ENCODE peak calls at places on chromosomes 12 and 14, in ten cellular contexts. One of them, this sample, is unnamed.

GRCh38 chr12:116601933-116602809 is 43.0 kb downstream of the MAP1LC3B2 start:
- DNase-seq in astrocyte of the spinal cord: no peak
- DNase-seq in lower leg skin: no peak
- DNase-seq in bronchial epithelial cell: no peak
- DNase-seq in CD8-positive, alpha-beta memory T cell: no peak
- DNase-seq in A549: no peak
- DNase-seq in kidney epithelial cell: no peak
- DNase-seq in BJ: no peak
- DNase-seq in NT2/D1: no peak
- DNase-seq in AG10803: no peak
- DNase-seq in this sample: no peak

GRCh38 chr12:1434296-1434955 is 160.0 kb downstream of the FBXL14 start:
- DNase-seq in astrocyte of the spinal cord: no peak
- DNase-seq in lower leg skin: no peak
- DNase-seq in bronchial epithelial cell: peak
- DNase-seq in CD8-positive, alpha-beta memory T cell: no peak
- DNase-seq in A549: no peak
- DNase-seq in kidney epithelial cell: no peak
- DNase-seq in BJ: no peak
- DNase-seq in NT2/D1: no peak
- DNase-seq in AG10803: no peak
- DNase-seq in this sample: no peak

GRCh38 chr12:9227953-9228352 is 19.8 kb upstream of the PZP start:
- DNase-seq in astrocyte of the spinal cord: no peak
- DNase-seq in lower leg skin: no peak
- DNase-seq in bronchial epithelial cell: peak
- DNase-seq in CD8-positive, alpha-beta memory T cell: no peak
- DNase-seq in A549: no peak
- DNase-seq in kidney epithelial cell: no peak
- DNase-seq in BJ: no peak
- DNase-seq in NT2/D1: no peak
- DNase-seq in AG10803: no peak
- DNase-seq in this sample: no peak

GRCh38 chr12:49200882-49201594 is 12.2 kb upstream of the TUBA1A start:
- DNase-seq in astrocyte of the spinal cord: peak
- DNase-seq in lower leg skin: no peak
- DNase-seq in bronchial epithelial cell: peak
- DNase-seq in CD8-positive, alpha-beta memory T cell: no peak
- DNase-seq in A549: peak
- DNase-seq in kidney epithelial cell: peak
- DNase-seq in BJ: peak
- DNase-seq in NT2/D1: no peak
- DNase-seq in AG10803: peak
- DNase-seq in this sample: no peak

GRCh38 chr12:100359822-100360221 is 2.9 kb downstream of the SLC17A8 start:
- DNase-seq in astrocyte of the spinal cord: no peak
- DNase-seq in lower leg skin: no peak
- DNase-seq in bronchial epithelial cell: peak
- DNase-seq in CD8-positive, alpha-beta memory T cell: no peak
- DNase-seq in A549: no peak
- DNase-seq in kidney epithelial cell: peak
- DNase-seq in BJ: no peak
- DNase-seq in NT2/D1: no peak
- DNase-seq in AG10803: peak
- DNase-seq in this sample: no peak

GRCh38 chr14:104322531-104323466 is 184.4 kb downstream of the KIF26A start:
- DNase-seq in astrocyte of the spinal cord: no peak
- DNase-seq in lower leg skin: no peak
- DNase-seq in bronchial epithelial cell: no peak
- DNase-seq in CD8-positive, alpha-beta memory T cell: no peak
- DNase-seq in A549: no peak
- DNase-seq in kidney epithelial cell: no peak
- DNase-seq in BJ: no peak
- DNase-seq in NT2/D1: no peak
- DNase-seq in AG10803: no peak
- DNase-seq in this sample: peak

GRCh38 chr12:1115471-1116242 is 124.6 kb downstream of the ERC1 start:
- DNase-seq in astrocyte of the spinal cord: peak
- DNase-seq in lower leg skin: no peak
- DNase-seq in bronchial epithelial cell: peak
- DNase-seq in CD8-positive, alpha-beta memory T cell: no peak
- DNase-seq in A549: no peak
- DNase-seq in kidney epithelial cell: no peak
- DNase-seq in BJ: peak
- DNase-seq in NT2/D1: no peak
- DNase-seq in AG10803: peak
- DNase-seq in this sample: no peak

GRCh38 chr14:24630872-24631477 is 3.0 kb downstream of the GZMB start:
- DNase-seq in astrocyte of the spinal cord: no peak
- DNase-seq in lower leg skin: no peak
- DNase-seq in bronchial epithelial cell: peak
- DNase-seq in CD8-positive, alpha-beta memory T cell: no peak
- DNase-seq in A549: no peak
- DNase-seq in kidney epithelial cell: no peak
- DNase-seq in BJ: no peak
- DNase-seq in NT2/D1: no peak
- DNase-seq in AG10803: peak
- DNase-seq in this sample: no peak

GRCh38 chr12:10750385-10750727 is 27.2 kb upstream of the YBX3 start:
- DNase-seq in astrocyte of the spinal cord: no peak
- DNase-seq in lower leg skin: no peak
- DNase-seq in bronchial epithelial cell: no peak
- DNase-seq in CD8-positive, alpha-beta memory T cell: no peak
- DNase-seq in A549: no peak
- DNase-seq in kidney epithelial cell: no peak
- DNase-seq in BJ: no peak
- DNase-seq in NT2/D1: no peak
- DNase-seq in AG10803: no peak
- DNase-seq in this sample: no peak

GRCh38 chr12:10747730-10748129 is 24.6 kb upstream of the YBX3 start:
- DNase-seq in astrocyte of the spinal cord: no peak
- DNase-seq in lower leg skin: no peak
- DNase-seq in bronchial epithelial cell: no peak
- DNase-seq in CD8-positive, alpha-beta memory T cell: no peak
- DNase-seq in A549: no peak
- DNase-seq in kidney epithelial cell: no peak
- DNase-seq in BJ: no peak
- DNase-seq in NT2/D1: no peak
- DNase-seq in AG10803: no peak
- DNase-seq in this sample: no peak

GRCh38 chr12:10753066-10753465 is 29.9 kb upstream of the YBX3 start:
- DNase-seq in astrocyte of the spinal cord: peak
- DNase-seq in lower leg skin: no peak
- DNase-seq in bronchial epithelial cell: peak
- DNase-seq in CD8-positive, alpha-beta memory T cell: no peak
- DNase-seq in A549: no peak
- DNase-seq in kidney epithelial cell: peak
- DNase-seq in BJ: peak
- DNase-seq in NT2/D1: no peak
- DNase-seq in AG10803: peak
- DNase-seq in this sample: no peak

GRCh38 chr12:10749700-10750384 is 26.7 kb upstream of the YBX3 start:
- DNase-seq in astrocyte of the spinal cord: peak
- DNase-seq in lower leg skin: peak
- DNase-seq in bronchial epithelial cell: peak
- DNase-seq in CD8-positive, alpha-beta memory T cell: peak
- DNase-seq in A549: peak
- DNase-seq in kidney epithelial cell: peak
- DNase-seq in BJ: peak
- DNase-seq in NT2/D1: peak
- DNase-seq in AG10803: peak
- DNase-seq in this sample: peak
- H3K4me3 ChIP-seq in astrocyte of the spinal cord: peak
- H3K4me3 ChIP-seq in lower leg skin: no peak
- H3K4me3 ChIP-seq in bronchial epithelial cell: no peak
- H3K4me3 ChIP-seq in CD8-positive, alpha-beta memory T cell: peak
- H3K4me3 ChIP-seq in A549: peak
- H3K4me3 ChIP-seq in kidney epithelial cell: peak
- H3K4me3 ChIP-seq in BJ: peak
- H3K4me3 ChIP-seq in NT2/D1: peak
- H3K4me3 ChIP-seq in AG10803: peak
- H3K4me3 ChIP-seq in this sample: peak

GRCh38 chr12:52790427-52791270 is 5.3 kb downstream of the KRT3 start:
- DNase-seq in astrocyte of the spinal cord: no peak
- DNase-seq in lower leg skin: no peak
- DNase-seq in bronchial epithelial cell: no peak
- DNase-seq in CD8-positive, alpha-beta memory T cell: no peak
- DNase-seq in A549: no peak
- DNase-seq in kidney epithelial cell: no peak
- DNase-seq in BJ: no peak
- DNase-seq in NT2/D1: no peak
- DNase-seq in AG10803: no peak
- DNase-seq in this sample: no peak

GRCh38 chr12:52788876-52789636 is 6.9 kb downstream of the KRT3 start:
- DNase-seq in astrocyte of the spinal cord: no peak
- DNase-seq in lower leg skin: no peak
- DNase-seq in bronchial epithelial cell: no peak
- DNase-seq in CD8-positive, alpha-beta memory T cell: no peak
- DNase-seq in A549: no peak
- DNase-seq in kidney epithelial cell: no peak
- DNase-seq in BJ: no peak
- DNase-seq in NT2/D1: no peak
- DNase-seq in AG10803: no peak
- DNase-seq in this sample: no peak

GRCh38 chr12:52791271-52792184 is 4.4 kb downstream of the KRT3 start:
- DNase-seq in astrocyte of the spinal cord: no peak
- DNase-seq in lower leg skin: no peak
- DNase-seq in bronchial epithelial cell: no peak
- DNase-seq in CD8-positive, alpha-beta memory T cell: no peak
- DNase-seq in A549: no peak
- DNase-seq in kidney epithelial cell: no peak
- DNase-seq in BJ: no peak
- DNase-seq in NT2/D1: no peak
- DNase-seq in AG10803: peak
- DNase-seq in this sample: no peak

GRCh38 chr12:52788111-52788875 is 7.6 kb downstream of the KRT3 start:
- DNase-seq in astrocyte of the spinal cord: no peak
- DNase-seq in lower leg skin: no peak
- DNase-seq in bronchial epithelial cell: no peak
- DNase-seq in CD8-positive, alpha-beta memory T cell: no peak
- DNase-seq in A549: no peak
- DNase-seq in kidney epithelial cell: no peak
- DNase-seq in BJ: no peak
- DNase-seq in NT2/D1: no peak
- DNase-seq in AG10803: no peak
- DNase-seq in this sample: no peak

DNA sequence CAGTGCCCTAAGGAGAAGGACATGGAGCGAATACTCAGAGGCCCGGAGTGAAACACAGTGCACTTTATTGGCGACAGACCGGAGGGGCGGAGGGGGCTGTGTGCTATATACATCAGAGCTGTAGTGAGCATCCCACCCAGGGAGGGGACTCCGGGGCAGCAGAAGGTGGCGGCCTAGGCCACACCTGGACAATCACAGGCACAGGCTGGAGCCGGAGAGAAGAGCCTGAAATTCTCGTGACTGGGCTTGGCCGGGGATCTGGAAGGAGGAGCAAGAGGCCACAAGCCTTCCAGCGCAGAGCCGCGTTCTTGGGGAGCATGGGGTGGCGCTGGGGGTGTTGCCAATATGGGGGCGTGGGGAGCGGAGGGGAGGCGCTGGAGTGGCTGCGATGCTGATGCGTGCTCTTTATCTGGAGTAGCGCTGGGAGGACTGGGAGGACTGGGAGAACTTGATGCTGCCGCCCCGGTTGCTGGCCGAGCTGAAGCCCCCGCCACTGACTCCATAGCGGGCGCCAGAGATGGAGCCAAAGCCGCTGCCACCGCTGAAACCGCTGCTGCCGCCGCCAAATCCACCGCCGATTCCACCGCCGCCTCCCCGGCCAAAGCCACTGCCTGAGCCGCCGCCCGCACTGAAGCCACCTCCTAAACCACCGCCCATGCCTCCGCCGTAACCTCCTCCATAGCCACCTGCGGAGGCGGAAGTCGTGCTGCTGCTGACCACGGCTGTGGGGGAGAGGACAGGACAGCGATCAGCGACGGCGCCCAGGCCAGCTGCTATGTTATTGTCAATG is 6.1 kb downstream of the KRT3 start:
- DNase-seq in astrocyte of the spinal cord: no peak
- DNase-seq in lower leg skin: no peak
- DNase-seq in bronchial epithelial cell: no peak
- DNase-seq in CD8-positive, alpha-beta memory T cell: no peak
- DNase-seq in A549: no peak
- DNase-seq in kidney epithelial cell: no peak
- DNase-seq in BJ: no peak
- DNase-seq in NT2/D1: no peak
- DNase-seq in AG10803: no peak
- DNase-seq in this sample: no peak
- H3K4me3 ChIP-seq in astrocyte of the spinal cord: no peak
- H3K4me3 ChIP-seq in lower leg skin: no peak
- H3K4me3 ChIP-seq in bronchial epithelial cell: no peak
- H3K4me3 ChIP-seq in CD8-positive, alpha-beta memory T cell: no peak
- H3K4me3 ChIP-seq in A549: no peak
- H3K4me3 ChIP-seq in kidney epithelial cell: peak
- H3K4me3 ChIP-seq in BJ: no peak
- H3K4me3 ChIP-seq in NT2/D1: no peak
- H3K4me3 ChIP-seq in AG10803: no peak
- H3K4me3 ChIP-seq in this sample: peak

GRCh38 chr14:75279739-75280447 is 1.3 kb downstream of the FOS start:
- DNase-seq in astrocyte of the spinal cord: peak
- DNase-seq in lower leg skin: no peak
- DNase-seq in bronchial epithelial cell: no peak
- DNase-seq in CD8-positive, alpha-beta memory T cell: peak
- DNase-seq in A549: no peak
- DNase-seq in kidney epithelial cell: no peak
- DNase-seq in BJ: no peak
- DNase-seq in NT2/D1: no peak
- DNase-seq in AG10803: peak
- DNase-seq in this sample: peak

GRCh38 chr14:75281691-75282000 is 3.0 kb downstream of the FOS start:
- DNase-seq in astrocyte of the spinal cord: no peak
- DNase-seq in lower leg skin: no peak
- DNase-seq in bronchial epithelial cell: peak
- DNase-seq in CD8-positive, alpha-beta memory T cell: no peak
- DNase-seq in A549: no peak
- DNase-seq in kidney epithelial cell: no peak
- DNase-seq in BJ: no peak
- DNase-seq in NT2/D1: no peak
- DNase-seq in AG10803: no peak
- DNase-seq in this sample: no peak

GRCh38 chr14:75280448-75280830 is 1.8 kb downstream of the FOS start:
- DNase-seq in astrocyte of the spinal cord: no peak
- DNase-seq in lower leg skin: no peak
- DNase-seq in bronchial epithelial cell: no peak
- DNase-seq in CD8-positive, alpha-beta memory T cell: no peak
- DNase-seq in A549: no peak
- DNase-seq in kidney epithelial cell: no peak
- DNase-seq in BJ: no peak
- DNase-seq in NT2/D1: no peak
- DNase-seq in AG10803: no peak
- DNase-seq in this sample: peak

GRCh38 chr14:75282166-75282547 is 3.5 kb downstream of the FOS start:
- DNase-seq in astrocyte of the spinal cord: peak
- DNase-seq in lower leg skin: no peak
- DNase-seq in bronchial epithelial cell: peak
- DNase-seq in CD8-positive, alpha-beta memory T cell: peak
- DNase-seq in A549: no peak
- DNase-seq in kidney epithelial cell: no peak
- DNase-seq in BJ: no peak
- DNase-seq in NT2/D1: no peak
- DNase-seq in AG10803: peak
- DNase-seq in this sample: no peak

DNA sequence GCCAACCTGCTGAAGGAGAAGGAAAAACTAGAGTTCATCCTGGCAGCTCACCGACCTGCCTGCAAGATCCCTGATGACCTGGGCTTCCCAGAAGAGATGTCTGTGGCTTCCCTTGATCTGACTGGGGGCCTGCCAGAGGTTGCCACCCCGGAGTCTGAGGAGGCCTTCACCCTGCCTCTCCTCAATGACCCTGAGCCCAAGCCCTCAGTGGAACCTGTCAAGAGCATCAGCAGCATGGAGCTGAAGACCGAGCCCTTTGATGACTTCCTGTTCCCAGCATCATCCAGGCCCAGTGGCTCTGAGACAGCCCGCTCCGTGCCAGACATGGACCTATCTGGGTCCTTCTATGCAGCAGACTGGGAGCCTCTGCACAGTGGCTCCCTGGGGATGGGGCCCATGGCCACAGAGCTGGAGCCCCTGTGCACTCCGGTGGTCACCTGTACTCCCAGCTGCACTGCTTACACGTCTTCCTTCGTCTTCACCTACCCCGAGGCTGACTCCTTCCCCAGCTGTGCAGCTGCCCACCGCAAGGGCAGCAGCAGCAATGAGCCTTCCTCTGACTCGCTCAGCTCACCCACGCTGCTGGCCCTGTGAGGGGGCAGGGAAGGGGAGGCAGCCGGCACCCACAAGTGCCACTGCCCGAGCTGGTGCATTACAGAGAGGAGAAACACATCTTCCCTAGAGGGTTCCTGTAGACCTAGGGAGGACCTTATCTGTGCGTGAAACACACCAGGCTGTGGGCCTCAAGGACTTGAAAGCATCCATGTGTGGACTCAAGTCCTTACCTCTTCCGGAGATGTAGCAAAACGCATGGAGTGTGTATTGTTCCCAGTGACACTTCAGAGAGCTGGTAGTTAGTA is 2.4 kb downstream of the FOS start:
- DNase-seq in astrocyte of the spinal cord: peak
- DNase-seq in lower leg skin: no peak
- DNase-seq in bronchial epithelial cell: no peak
- DNase-seq in CD8-positive, alpha-beta memory T cell: peak
- DNase-seq in A549: no peak
- DNase-seq in kidney epithelial cell: no peak
- DNase-seq in BJ: no peak
- DNase-seq in NT2/D1: no peak
- DNase-seq in AG10803: peak
- DNase-seq in this sample: peak
- H3K4me3 ChIP-seq in astrocyte of the spinal cord: no peak
- H3K4me3 ChIP-seq in lower leg skin: peak
- H3K4me3 ChIP-seq in bronchial epithelial cell: peak
- H3K4me3 ChIP-seq in CD8-positive, alpha-beta memory T cell: no peak
- H3K4me3 ChIP-seq in A549: no peak
- H3K4me3 ChIP-seq in kidney epithelial cell: no peak
- H3K4me3 ChIP-seq in BJ: peak
- H3K4me3 ChIP-seq in NT2/D1: peak
- H3K4me3 ChIP-seq in AG10803: peak
- H3K4me3 ChIP-seq in this sample: peak

DNA sequence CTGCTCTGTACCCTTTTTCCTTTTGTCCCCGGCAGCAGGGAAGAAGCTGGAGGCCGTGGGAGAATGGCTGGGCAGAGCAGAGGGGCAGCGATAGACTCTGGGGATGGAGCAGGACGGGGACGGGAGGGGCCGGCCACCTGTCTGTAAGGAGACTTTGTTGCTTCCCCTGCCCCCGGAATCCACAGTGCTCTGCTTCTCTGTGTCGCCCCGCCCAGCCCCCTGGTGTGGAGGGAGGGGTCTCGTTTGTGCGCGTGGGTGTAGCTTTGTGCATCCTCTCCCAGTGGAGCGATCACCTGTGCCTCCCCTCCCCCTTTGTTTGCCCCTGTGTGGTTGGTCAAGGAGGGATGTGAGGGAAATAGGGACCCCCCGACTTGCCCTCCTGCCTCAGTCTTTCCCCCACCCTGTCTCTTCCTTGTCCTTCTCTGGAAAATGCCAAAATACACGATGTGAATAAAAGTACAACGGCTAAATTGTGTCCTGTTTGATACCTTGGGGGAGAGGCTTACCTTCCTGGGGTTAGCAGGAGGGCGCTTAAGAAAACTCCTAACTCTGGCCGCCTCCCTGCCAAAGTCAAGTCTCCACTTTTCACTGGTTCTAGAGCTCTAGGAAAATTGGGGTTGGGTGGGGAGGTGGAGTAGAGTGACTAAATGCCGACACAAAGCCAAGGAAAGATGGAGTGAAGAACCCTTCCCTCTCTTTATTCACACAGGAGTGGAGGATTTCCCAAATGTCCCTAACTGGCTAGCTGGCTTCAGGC is 990 bp upstream of the TPI1 start:
- DNase-seq in astrocyte of the spinal cord: no peak
- DNase-seq in lower leg skin: no peak
- DNase-seq in bronchial epithelial cell: no peak
- DNase-seq in CD8-positive, alpha-beta memory T cell: no peak
- DNase-seq in A549: no peak
- DNase-seq in kidney epithelial cell: no peak
- DNase-seq in BJ: no peak
- DNase-seq in NT2/D1: no peak
- DNase-seq in AG10803: no peak
- DNase-seq in this sample: no peak
- H3K4me3 ChIP-seq in astrocyte of the spinal cord: no peak
- H3K4me3 ChIP-seq in lower leg skin: no peak
- H3K4me3 ChIP-seq in bronchial epithelial cell: no peak
- H3K4me3 ChIP-seq in CD8-positive, alpha-beta memory T cell: no peak
- H3K4me3 ChIP-seq in A549: peak
- H3K4me3 ChIP-seq in kidney epithelial cell: no peak
- H3K4me3 ChIP-seq in BJ: no peak
- H3K4me3 ChIP-seq in NT2/D1: peak
- H3K4me3 ChIP-seq in AG10803: peak
- H3K4me3 ChIP-seq in this sample: peak